ENCODE peak calls at places on chromosomes 13 and 19, in four cellular contexts. D is colonic mucosa, T is A549, O is GM12865. S is an unnamed sample.

GRCh38 chr13:31982540-31982939 is 49.0 kb upstream of the FRY start:
- DNase-seq in D (peak; percentile 54), T (peak; percentile 76), O (no peak), S (peak; percentile 83)

GRCh38 chr13:113862766-113863510 is 938 bp downstream of the GAS6 start:
- DNase-seq in D (peak; percentile 62), T (no peak), O (peak; percentile 46), S (no peak)

GRCh38 chr19:8512115-8512967 is 1.6 kb downstream of the ZNF414 start:
- DNase-seq in D (peak; percentile 68), T (peak; percentile 72), O (peak; percentile 65), S (peak; percentile 16)

GRCh38 chr13:44870456-44870929 is 118.8 kb downstream of the NUFIP1 start:
- DNase-seq in D (peak; percentile 63), T (no peak), O (no peak), S (no peak)

GRCh38 chr19:18295034-18295451 is 13.6 kb upstream of the JUND start:
- DNase-seq in D (no peak), T (no peak), O (no peak), S (no peak)

GRCh38 chr13:90531744-90532143 is 815.7 kb upstream of the MIR17HG start:
- DNase-seq in D (no peak), T (no peak), O (no peak), S (no peak)

GRCh38 chr19:47430041-47430802 is 10.9 kb upstream of the MEIS3 start:
- DNase-seq in D (peak; percentile 73), T (no peak), O (peak; percentile 38), S (peak; percentile 30)

GRCh38 chr19:19645233-19645870 is 1.9 kb upstream of the GMIP start:
- DNase-seq in D (no peak), T (no peak), O (no peak), S (no peak)

GRCh38 chr19:49324801-49325491 is at the start of gene SLC6A16:
- DNase-seq in D (peak; percentile 14), T (no peak), O (no peak), S (no peak)

GRCh38 chr13:43058836-43059235 is 35.5 kb downstream of the DNAJC15 start:
- DNase-seq in D (no peak), T (no peak), O (no peak), S (no peak)

GRCh38 chr19:16254851-16255408 is 57.2 kb downstream of the AP1M1 start:
- DNase-seq in D (no peak), T (no peak), O (no peak), S (no peak)
- TF ChIP-seq CTCF in D (no peak), T (no peak), O (no peak), S (no peak)

GRCh38 chr19:5824791-5825577 is 14.5 kb downstream of the FUT6 start:
- DNase-seq in D (no peak), T (no peak), O (no peak), S (no peak)

GRCh38 chr19:5820785-5821184 is 15.9 kb downstream of the NRTN start:
- DNase-seq in D (no peak), T (no peak), O (no peak), S (no peak)

GRCh38 chr19:5821521-5822180 is 16.8 kb downstream of the NRTN start:
- DNase-seq in D (no peak), T (no peak), O (no peak), S (no peak)

GRCh38 chr19:5822181-5822844 is 17.2 kb downstream of the FUT6 start:
- DNase-seq in D (no peak), T (no peak), O (no peak), S (no peak)

DNA sequence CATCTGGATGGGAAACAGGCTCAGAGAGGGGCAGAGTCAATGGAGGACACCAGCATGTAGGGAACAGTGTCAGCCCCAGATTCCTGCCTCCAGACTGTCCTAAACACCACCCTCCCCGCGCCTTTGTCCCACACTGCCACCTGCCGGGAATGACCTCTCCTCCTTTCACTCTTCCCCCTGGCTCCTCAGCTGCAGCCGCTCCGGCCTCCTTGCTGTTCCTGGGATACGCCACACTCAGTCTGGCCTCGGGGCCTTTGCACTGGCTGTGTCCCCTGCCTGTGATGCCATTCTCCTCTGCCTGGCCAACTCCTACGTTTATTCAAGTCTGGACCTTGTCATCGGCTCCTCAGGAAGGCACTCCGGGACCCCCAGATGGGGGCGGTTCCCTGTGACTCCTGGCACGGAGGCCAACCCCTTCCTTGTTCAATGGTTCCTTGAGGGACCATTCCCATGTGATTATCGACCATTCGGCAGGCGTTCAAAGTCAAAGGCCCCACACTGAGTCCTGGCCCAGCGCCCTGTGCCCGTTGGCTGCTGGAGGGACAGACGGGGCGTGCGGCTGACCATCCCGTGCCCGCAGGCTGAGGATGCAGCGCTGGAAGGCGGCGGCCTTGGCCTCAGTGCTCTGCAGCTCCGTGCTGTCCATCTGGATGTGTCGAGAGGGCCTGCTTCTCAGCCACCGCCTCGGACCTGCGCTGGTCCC is 15.8 kb downstream of the FUT6 start:
- DNase-seq in D (peak; percentile 67), T (peak; percentile 66), O (no peak), S (peak; percentile 46)
- TF ChIP-seq CTCF in D (no peak), T (peak; percentile 51), O (peak; percentile 1), S (peak; percentile 17)

GRCh38 chr19:38211206-38211605 is 12.8 kb downstream of the DPF1 start:
- DNase-seq in D (no peak), T (no peak), O (no peak), S (no peak)
- TF ChIP-seq CTCF in D (no peak), T (no peak), O (no peak), S (peak; percentile 45)

GRCh38 chr13:62019858-62020257 is 604.2 kb upstream of the PCDH20 start:
- DNase-seq in D (no peak), T (no peak), O (no peak), S (no peak)

GRCh38 chr13:62014299-62014698 is 598.6 kb upstream of the PCDH20 start:
- DNase-seq in D (no peak), T (peak; percentile 17), O (no peak), S (no peak)
- TF ChIP-seq CTCF in D (no peak), T (peak; percentile 44), O (no peak), S (no peak)

DNA sequence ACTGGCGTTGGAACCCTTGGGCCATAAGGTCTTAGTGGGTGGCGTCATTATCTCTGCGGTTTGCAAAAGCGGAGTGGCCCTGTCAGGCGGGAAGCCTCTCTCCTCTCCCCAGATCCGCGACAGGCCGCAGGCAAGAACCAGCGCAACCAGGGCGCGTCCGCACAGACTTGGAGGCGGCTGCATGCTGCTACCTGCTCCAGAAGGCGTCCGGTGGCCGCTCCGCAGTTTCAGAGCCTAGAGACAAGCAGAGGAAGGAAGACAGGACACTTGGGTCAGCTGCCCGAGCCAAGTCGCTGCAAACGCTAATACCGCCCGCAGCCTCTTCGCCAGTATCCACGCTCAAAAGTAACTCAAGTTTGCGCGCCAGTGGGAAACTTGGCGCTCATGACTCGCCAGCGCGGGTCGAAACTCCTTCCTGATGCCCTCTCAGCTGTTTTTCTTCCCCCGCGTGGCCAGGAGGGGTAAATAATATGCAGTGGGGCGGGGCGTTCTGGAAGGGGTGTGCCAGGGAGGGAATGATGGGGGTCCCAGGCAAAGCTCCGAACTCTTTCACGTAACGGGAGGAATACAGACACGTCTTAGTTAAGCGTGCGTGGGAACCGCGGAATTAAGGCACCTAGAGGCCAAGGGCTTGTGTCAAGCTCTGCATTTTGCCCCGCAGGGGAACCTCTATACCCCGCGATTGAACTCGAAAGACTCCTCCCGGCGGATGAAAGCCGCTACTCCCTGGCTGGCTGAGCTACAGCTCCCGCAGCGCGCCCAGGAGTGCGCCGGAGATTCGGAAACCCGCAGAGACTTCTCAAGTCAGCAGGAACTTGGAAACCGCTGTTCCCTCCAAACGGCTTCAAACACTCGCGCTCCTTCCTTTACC is at the start of gene EDNRB:
- DNase-seq in D (peak; percentile 43), T (no peak), O (peak; percentile 25), S (no peak)
- TF ChIP-seq CTCF in D (no peak), T (no peak), O (no peak), S (no peak)

DNA sequence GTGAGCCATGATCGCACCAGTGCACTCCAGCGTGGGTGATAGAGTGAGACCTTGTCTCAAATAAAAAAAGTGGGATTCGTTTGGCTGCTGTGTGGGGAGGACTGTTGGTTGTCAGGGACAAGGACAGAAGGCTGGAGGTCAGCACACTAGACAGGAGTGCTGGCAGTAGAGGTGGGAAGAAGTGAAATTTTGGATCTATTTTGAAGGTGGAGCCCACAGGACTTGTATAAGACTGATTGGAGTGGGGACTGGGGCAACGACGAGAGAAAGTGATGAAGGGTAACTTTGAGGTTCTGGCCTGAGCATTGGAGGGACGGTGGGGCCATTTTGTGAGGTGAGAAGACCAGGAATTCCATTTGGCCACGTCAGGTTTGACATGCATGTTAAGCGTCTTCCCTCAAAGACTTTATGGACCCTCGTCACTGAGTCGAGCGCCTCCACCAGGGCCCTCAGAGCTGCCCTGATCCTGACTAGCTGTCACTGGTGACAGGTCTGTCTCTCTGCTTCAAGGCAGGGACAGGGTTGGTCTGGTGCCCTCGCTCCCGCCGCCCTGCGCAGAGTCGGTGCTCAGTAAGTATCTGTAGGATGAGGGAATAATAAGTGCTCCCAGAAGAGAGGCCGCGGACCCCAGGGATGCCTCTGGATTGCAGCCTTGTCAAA is 673 bp downstream of the CTU1 start:
- DNase-seq in D (no peak), T (no peak), O (peak; percentile 52), S (no peak)
- TF ChIP-seq CTCF in D (no peak), T (no peak), O (peak; percentile 8), S (no peak)

GRCh38 chr13:30776661-30777060 is 41.3 kb downstream of the ALOX5AP start:
- DNase-seq in D (no peak), T (no peak), O (peak; percentile 5), S (no peak)

GRCh38 chr13:30785146-30785845 is 50.0 kb downstream of the ALOX5AP start:
- DNase-seq in D (no peak), T (no peak), O (no peak), S (no peak)

GRCh38 chr13:30779608-30780007 is 44.3 kb downstream of the ALOX5AP start:
- DNase-seq in D (no peak), T (no peak), O (no peak), S (no peak)

DNA sequence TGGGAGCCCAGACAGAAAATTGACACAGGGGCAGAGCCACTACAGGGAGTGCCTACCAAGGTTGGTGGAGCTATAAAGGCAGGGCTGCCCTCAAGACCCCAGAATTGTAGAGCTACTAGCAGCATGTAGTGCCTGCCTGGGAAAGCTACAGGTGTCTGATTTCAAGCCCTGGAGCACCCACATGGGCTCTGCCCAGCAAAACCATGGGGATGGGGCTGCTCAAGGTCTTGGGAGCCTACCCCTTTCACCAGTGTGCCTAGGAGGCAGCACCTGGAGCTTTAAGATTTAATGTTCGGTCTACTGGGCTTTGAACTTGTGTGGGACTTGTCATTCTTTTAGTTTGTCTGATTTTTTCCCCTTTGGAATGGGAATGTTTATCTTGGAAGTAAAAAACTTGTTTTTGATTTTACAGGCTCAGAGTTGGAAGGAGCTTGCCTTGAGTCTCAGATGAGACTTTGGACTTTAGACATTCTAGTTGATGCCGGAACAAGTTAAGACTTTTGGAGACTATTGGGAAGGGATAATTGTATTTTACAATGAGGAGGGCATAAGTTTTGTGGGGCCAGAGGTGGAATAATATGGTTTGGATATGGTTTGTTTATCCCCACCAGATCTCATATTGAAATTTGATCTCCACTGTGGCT is 45.1 kb downstream of the ALOX5AP start:
- DNase-seq in D (no peak), T (no peak), O (no peak), S (no peak)
- TF ChIP-seq CTCF in D (no peak), T (no peak), O (no peak), S (no peak)

DNA sequence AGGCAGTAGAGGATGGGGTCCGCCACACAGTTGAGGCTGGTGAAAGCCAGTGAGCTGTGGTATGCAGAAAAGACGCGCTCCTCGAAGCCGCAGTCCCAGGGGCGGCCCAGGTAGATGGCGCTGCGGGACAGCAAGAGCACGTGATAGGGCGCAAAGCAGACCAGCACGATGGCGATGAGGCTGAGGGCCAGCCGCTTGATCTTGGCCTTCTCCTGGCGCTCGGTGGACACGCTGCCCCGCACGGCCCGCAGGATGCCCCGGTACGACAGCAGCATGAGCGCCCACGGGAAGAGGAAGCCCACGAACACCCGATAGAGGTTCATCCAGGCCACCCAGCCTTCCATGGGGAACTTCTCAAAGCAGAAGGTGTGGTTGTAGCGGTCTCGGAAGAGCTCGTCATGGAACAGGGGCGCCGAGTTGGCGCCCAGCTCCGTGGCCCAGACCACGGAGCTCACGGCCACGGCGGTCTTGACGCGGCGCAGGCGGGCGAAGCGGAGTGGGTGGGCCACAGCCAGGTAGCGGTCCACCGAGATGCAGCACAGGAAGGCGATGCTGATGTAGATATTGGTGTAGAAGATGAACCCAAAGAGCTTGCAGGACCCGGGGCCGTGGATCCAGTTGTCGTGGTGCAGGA is 6.5 kb upstream of the OPA3 start:
- DNase-seq in D (peak; percentile 68), T (peak; percentile 85), O (peak; percentile 66), S (peak; percentile 62)
- TF ChIP-seq CTCF in D (peak; percentile 38), T (peak; percentile 67), O (peak; percentile 45), S (peak; percentile 34)

S was measured in Calu3.